ENCODE peak calls at places on chromosomes 5 and 9, in nine cellular contexts. Y, T, U, F, P, V, N, D and Q are unnamed samples.

GRCh38 chr5:54745599-54745998 is 228.0 kb downstream of the SNX18 start:
- DNase-seq in Y (no peak), T (no peak), U (no peak), F (no peak), P (no peak), V (peak), N (no peak), D (no peak), Q (no peak)

GRCh38 chr5:76230711-76231285 is 147.6 kb downstream of the SV2C start:
- DNase-seq in Y (no peak), T (no peak), U (no peak), F (no peak), P (no peak), V (no peak), N (no peak), D (no peak), Q (no peak)

GRCh38 chr9:113928269-113928668 is 52.2 kb downstream of the ZNF618 start:
- DNase-seq in Y (no peak), T (no peak), U (no peak), F (no peak), P (no peak), V (no peak), N (no peak), D (no peak), Q (no peak)

GRCh38 chr5:100676807-100677631 is 141.8 kb downstream of the FAM174A start:
- DNase-seq in Y (no peak), T (no peak), U (no peak), F (no peak), P (no peak), V (no peak), N (no peak), D (no peak), Q (no peak)

GRCh38 chr5:146718628-146719027 is 159.9 kb downstream of the PPP2R2B start:
- DNase-seq in Y (no peak), T (no peak), U (no peak), F (no peak), P (no peak), V (no peak), N (no peak), D (no peak), Q (no peak)

GRCh38 chr9:112912636-112913035 is 22.0 kb upstream of the SLC46A2 start:
- DNase-seq in Y (no peak), T (no peak), U (no peak), F (no peak), P (no peak), V (no peak), N (no peak), D (no peak), Q (no peak)

GRCh38 chr5:14435481-14435880 is 146.1 kb upstream of the OTULINL start:
- DNase-seq in Y (no peak), T (no peak), U (no peak), F (no peak), P (no peak), V (no peak), N (no peak), D (no peak), Q (no peak)

GRCh38 chr9:127562841-127563523 is 49.1 kb upstream of the STXBP1 start:
- DNase-seq in Y (no peak), T (peak), U (no peak), F (no peak), P (no peak), V (no peak), N (peak), D (no peak), Q (no peak)

GRCh38 chr9:136625101-136626065 is 37.3 kb upstream of the EGFL7 start:
- DNase-seq in Y (peak), T (peak), U (no peak), F (no peak), P (peak), V (peak), N (peak), D (peak), Q (no peak)

GRCh38 chr5:88145603-88146467 is 122.8 kb downstream of the TMEM161B start:
- DNase-seq in Y (peak), T (no peak), U (no peak), F (no peak), P (no peak), V (peak), N (no peak), D (no peak), Q (peak)

GRCh38 chr5:54990751-54991349 is 5.5 kb upstream of the ESM1 start:
- DNase-seq in Y (no peak), T (no peak), U (no peak), F (no peak), P (peak), V (no peak), N (no peak), D (no peak), Q (no peak)

GRCh38 chr5:154861946-154862345 is 3.5 kb downstream of the CNOT8 start:
- DNase-seq in Y (no peak), T (no peak), U (no peak), F (no peak), P (no peak), V (no peak), N (no peak), D (no peak), Q (no peak)

GRCh38 chr5:134136771-134137170 is 22.3 kb downstream of the TCF7 start:
- DNase-seq in Y (no peak), T (no peak), U (no peak), F (no peak), P (no peak), V (peak), N (no peak), D (no peak), Q (no peak)

GRCh38 chr5:1526681-1527131 is 2.9 kb upstream of the LPCAT1 start:
- DNase-seq in Y (no peak), T (no peak), U (no peak), F (no peak), P (no peak), V (no peak), N (peak), D (no peak), Q (no peak)

GRCh38 chr9:6944093-6944551 is 186.3 kb downstream of the KDM4C start:
- DNase-seq in Y (no peak), T (peak), U (no peak), F (no peak), P (peak), V (no peak), N (no peak), D (peak), Q (no peak)

GRCh38 chr5:147667363-147667762 is 115.2 kb downstream of the JAKMIP2 start:
- DNase-seq in Y (no peak), T (no peak), U (no peak), F (no peak), P (no peak), V (no peak), N (no peak), D (no peak), Q (no peak)

GRCh38 chr5:133049726-133050048 is 2.1 kb upstream of the HSPA4 start:
- DNase-seq in Y (no peak), T (no peak), U (no peak), F (no peak), P (no peak), V (no peak), N (no peak), D (no peak), Q (no peak)

GRCh38 chr9:35355954-35356353 is 134.0 kb upstream of the RUSC2 start:
- DNase-seq in Y (no peak), T (no peak), U (no peak), F (no peak), P (no peak), V (no peak), N (no peak), D (no peak), Q (no peak)